ENCODE peak calls at places on chromosome 7, in seven cellular contexts. Z is AG09319; G is Kasumi-1; F is cerebellum; K is anterior cingulate cortex; X is activated CD8-positive, alpha-beta memory T cell treated with anti-CD3 and anti-CD28 coated beads for 48 hours; O is endodermal cell. Y is an unnamed sample.

GRCh38 chr7:19958309-19958896 is 185.0 kb upstream of the TMEM196 start:
- DNase-seq in Z (peak), G (no peak), F (no peak), K (no peak), X (no peak), O (no peak), Y (no peak)

GRCh38 chr7:107995184-107996071 is 7.5 kb downstream of the LAMB1 start:
- DNase-seq in Z (peak), G (no peak), F (no peak), K (no peak), X (no peak), O (peak), Y (peak)

GRCh38 chr7:45259966-45260646 is 102.5 kb downstream of the RAMP3 start:
- DNase-seq in Z (no peak), G (peak), F (peak), K (peak), X (peak), O (peak), Y (peak)

GRCh38 chr7:20299647-20300312 is 30.9 kb upstream of the ITGB8 start:
- DNase-seq in Z (peak), G (no peak), F (no peak), K (no peak), X (no peak), O (no peak), Y (no peak)

GRCh38 chr7:132656846-132657776 is 80.8 kb upstream of the PLXNA4 start:
- DNase-seq in Z (no peak), G (peak), F (no peak), K (no peak), X (no peak), O (peak), Y (peak)

GRCh38 chr7:28152594-28152993 is 28.0 kb downstream of the JAZF1 start:
- DNase-seq in Z (no peak), G (no peak), F (no peak), K (no peak), X (no peak), O (no peak), Y (no peak)

GRCh38 chr7:148163246-148163645 is 427.3 kb upstream of the C7orf33 start:
- DNase-seq in Z (no peak), G (no peak), F (no peak), K (no peak), X (no peak), O (no peak), Y (no peak)

GRCh38 chr7:6476596-6477374 is 29.0 kb upstream of the DAGLB start:
- DNase-seq in Z (no peak), G (peak), F (no peak), K (no peak), X (no peak), O (no peak), Y (no peak)

GRCh38 chr7:77360104-77360503 is 56.0 kb downstream of the GSAP start:
- DNase-seq in Z (no peak), G (no peak), F (no peak), K (no peak), X (no peak), O (no peak), Y (no peak)

GRCh38 chr7:42096681-42097637 is 140.1 kb downstream of the GLI3 start:
- DNase-seq in Z (no peak), G (peak), F (no peak), K (no peak), X (no peak), O (no peak), Y (no peak)

GRCh38 chr7:18829518-18830252 is 287.8 kb downstream of the TWIST1 start:
- DNase-seq in Z (peak), G (no peak), F (no peak), K (no peak), X (no peak), O (no peak), Y (no peak)

GRCh38 chr7:42107484-42107883 is 129.5 kb downstream of the GLI3 start:
- DNase-seq in Z (no peak), G (no peak), F (no peak), K (no peak), X (no peak), O (peak), Y (no peak)

GRCh38 chr7:120941064-120941463 is 9.5 kb upstream of the ING3 start:
- DNase-seq in Z (no peak), G (peak), F (no peak), K (no peak), X (no peak), O (no peak), Y (no peak)

GRCh38 chr7:20577362-20578069 is 38.0 kb upstream of the ABCB5 start:
- DNase-seq in Z (no peak), G (no peak), F (no peak), K (no peak), X (no peak), O (no peak), Y (no peak)

GRCh38 chr7:88344956-88345832 is 38.5 kb upstream of the STEAP4 start:
- DNase-seq in Z (no peak), G (no peak), F (peak), K (peak), X (no peak), O (peak), Y (peak)

GRCh38 chr7:43735802-43736603 is 6.7 kb upstream of the COA1 start:
- DNase-seq in Z (no peak), G (no peak), F (no peak), K (no peak), X (no peak), O (no peak), Y (no peak)

GRCh38 chr7:146961617-146962016 is 845.0 kb downstream of the CNTNAP2 start:
- DNase-seq in Z (peak), G (no peak), F (no peak), K (no peak), X (no peak), O (no peak), Y (no peak)

GRCh38 chr7:73369009-73369408 is 41.0 kb downstream of the FKBP6 start:
- DNase-seq in Z (no peak), G (no peak), F (no peak), K (no peak), X (no peak), O (no peak), Y (no peak)

GRCh38 chr7:44046321-44047061 is 2.0 kb downstream of the DBNL start:
- DNase-seq in Z (no peak), G (peak), F (no peak), K (no peak), X (no peak), O (peak), Y (no peak)

GRCh38 chr7:95027181-95027872 is 119.9 kb downstream of the PPP1R9A start:
- DNase-seq in Z (no peak), G (no peak), F (no peak), K (no peak), X (no peak), O (no peak), Y (no peak)

GRCh38 chr7:151299940-151300665 is 41.5 kb upstream of the NUB1 start:
- DNase-seq in Z (no peak), G (no peak), F (no peak), K (no peak), X (no peak), O (peak), Y (no peak)